ENCODE peak calls at places on chromosome 1, in four cellular contexts. J is HFFc6, B is left ventricle myocardium inferior, M is heart left ventricle. P is an unnamed sample.

GRCh38 chr1:193005785-193006184 is 53.4 kb downstream of the UCHL5 start:
- DNase-seq in J (no peak), M (no peak), B (no peak), P (no peak)

GRCh38 chr1:39640861-39641260 is 1.4 kb upstream of the HEYL start:
- DNase-seq in B (no peak), M (peak), J (no peak), P (no peak)

GRCh38 chr1:55064071-55064581 is 24.8 kb downstream of the PCSK9 start:
- DNase-seq in M (no peak), B (no peak), J (peak), P (no peak)

GRCh38 chr1:82586473-82586872 is 785.7 kb downstream of the ADGRL2 start:
- DNase-seq in B (peak), M (peak), J (no peak), P (no peak)

GRCh38 chr1:182568647-182569284 is 20.3 kb downstream of the RNASEL start:
- DNase-seq in B (no peak), J (no peak), M (no peak), P (no peak)

GRCh38 chr1:41751804-41752513 is 166.8 kb downstream of the HIVEP3 start:
- DNase-seq in B (no peak), M (no peak), J (peak), P (no peak)

GRCh38 chr1:31674626-31675025 is 29.2 kb downstream of the COL16A1 start:
- DNase-seq in J (peak), B (no peak), M (no peak), P (no peak)

GRCh38 chr1:30856260-30856790 is 52.2 kb downstream of the SDC3 start:
- DNase-seq in B (no peak), M (no peak), J (no peak), P (no peak)

GRCh38 chr1:173433927-173434326 is 43.2 kb upstream of the PRDX6 start:
- DNase-seq in M (no peak), B (no peak), J (no peak), P (no peak)

GRCh38 chr1:172431721-172432192 is 11.3 kb downstream of the C1orf105 start:
- DNase-seq in B (no peak), J (no peak), M (no peak), P (no peak)

GRCh38 chr1:79128726-79129125 is 122.2 kb upstream of the ADGRL4 start:
- DNase-seq in M (no peak), B (no peak), J (peak), P (no peak)

GRCh38 chr1:98292994-98293393 is 368.5 kb upstream of the SNX7 start:
- DNase-seq in J (no peak), B (no peak), M (no peak), P (no peak)

GRCh38 chr1:59089343-59089742 is 207.6 kb upstream of the FGGY start:
- DNase-seq in M (no peak), B (no peak), J (no peak), P (no peak)

GRCh38 chr1:97334454-97334853 is 586.4 kb downstream of the DPYD start:
- DNase-seq in J (peak), M (no peak), B (no peak), P (no peak)

GRCh38 chr1:106435269-106435668 is 621.2 kb upstream of the PRMT6 start:
- DNase-seq in B (no peak), M (no peak), J (no peak), P (no peak)

GRCh38 chr1:33500547-33500946 is 28.1 kb downstream of the ZSCAN20 start:
- DNase-seq in B (no peak), M (no peak), J (no peak), P (no peak)

GRCh38 chr1:43935711-43936427 is 2.3 kb downstream of the ARTN start:
- DNase-seq in M (no peak), J (no peak), B (no peak), P (no peak)

GRCh38 chr1:79519084-79519760 is 512.7 kb upstream of the ADGRL4 start:
- DNase-seq in M (no peak), B (no peak), J (no peak), P (no peak)

GRCh38 chr1:8431779-8432178 is 113.9 kb downstream of the SLC45A1 start:
- DNase-seq in M (no peak), J (no peak), B (no peak), P (no peak)

GRCh38 chr1:8430476-8430875 is 112.6 kb downstream of the SLC45A1 start:
- DNase-seq in M (no peak), B (no peak), J (no peak), P (no peak)

GRCh38 chr1:8429549-8430105 is 111.7 kb downstream of the SLC45A1 start:
- DNase-seq in M (no peak), J (no peak), B (no peak), P (no peak)

GRCh38 chr1:8428441-8428840 is 110.5 kb downstream of the SLC45A1 start:
- DNase-seq in J (no peak), B (no peak), M (no peak), P (no peak)

GRCh38 chr1:8431028-8431427 is 113.1 kb downstream of the SLC45A1 start:
- DNase-seq in B (no peak), J (no peak), M (no peak), P (no peak)
- TF ChIP-seq CTCF in B (peak), J (no peak), M (no peak), P (no peak)

GRCh38 chr1:202501281-202501680 is 152.8 kb downstream of the PPP1R12B start:
- DNase-seq in B (no peak), M (no peak), J (peak), P (no peak)
- TF ChIP-seq CTCF in B (peak), M (peak), J (peak), P (peak)

GRCh38 chr1:11478571-11479374 is at the start of gene DISP3:
- DNase-seq in J (peak), B (peak), M (peak), P (no peak)
- TF ChIP-seq CTCF in J (peak), B (peak), M (peak), P (peak)

GRCh38 chr1:228090613-228091081 is 8.1 kb downstream of the ARF1 start:
- DNase-seq in M (peak), B (no peak), J (no peak), P (peak)

GRCh38 chr1:228089520-228090380 is 7.2 kb downstream of the ARF1 start:
- DNase-seq in M (peak), J (no peak), B (peak), P (peak)

GRCh38 chr1:228085287-228085926 is 2.9 kb downstream of the ARF1 start:
- DNase-seq in M (peak), J (peak), B (peak), P (no peak)

GRCh38 chr1:228088586-228089498 is 6.3 kb downstream of the ARF1 start:
- DNase-seq in J (no peak), M (peak), B (peak), P (peak)

DNA sequence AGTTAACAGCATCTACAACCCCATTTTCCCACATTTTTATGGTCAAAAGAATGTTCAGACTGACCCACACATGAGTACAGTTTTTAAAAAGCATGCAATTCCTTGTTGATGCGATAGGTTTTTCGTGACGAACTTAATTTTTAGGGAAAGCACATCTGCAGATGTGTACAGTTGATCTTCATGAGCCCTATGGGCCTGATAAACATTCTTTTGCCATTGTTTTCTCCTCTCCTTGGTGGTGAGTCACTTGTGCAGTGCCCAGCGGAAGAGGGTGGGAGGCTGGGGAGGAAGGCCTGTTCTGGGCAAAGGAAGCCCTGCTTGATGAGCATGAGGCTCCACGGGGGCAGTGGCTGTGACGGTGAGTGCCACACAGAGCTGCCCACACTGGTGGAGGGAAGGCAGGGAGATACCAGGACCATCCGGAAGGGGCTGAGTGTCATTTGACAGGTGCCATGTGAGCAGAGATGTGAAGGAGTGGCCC is 5.3 kb downstream of the ARF1 start:
- DNase-seq in M (peak), B (peak), J (peak), P (no peak)
- TF ChIP-seq CTCF in M (no peak), B (no peak), J (peak), P (no peak)

DNA sequence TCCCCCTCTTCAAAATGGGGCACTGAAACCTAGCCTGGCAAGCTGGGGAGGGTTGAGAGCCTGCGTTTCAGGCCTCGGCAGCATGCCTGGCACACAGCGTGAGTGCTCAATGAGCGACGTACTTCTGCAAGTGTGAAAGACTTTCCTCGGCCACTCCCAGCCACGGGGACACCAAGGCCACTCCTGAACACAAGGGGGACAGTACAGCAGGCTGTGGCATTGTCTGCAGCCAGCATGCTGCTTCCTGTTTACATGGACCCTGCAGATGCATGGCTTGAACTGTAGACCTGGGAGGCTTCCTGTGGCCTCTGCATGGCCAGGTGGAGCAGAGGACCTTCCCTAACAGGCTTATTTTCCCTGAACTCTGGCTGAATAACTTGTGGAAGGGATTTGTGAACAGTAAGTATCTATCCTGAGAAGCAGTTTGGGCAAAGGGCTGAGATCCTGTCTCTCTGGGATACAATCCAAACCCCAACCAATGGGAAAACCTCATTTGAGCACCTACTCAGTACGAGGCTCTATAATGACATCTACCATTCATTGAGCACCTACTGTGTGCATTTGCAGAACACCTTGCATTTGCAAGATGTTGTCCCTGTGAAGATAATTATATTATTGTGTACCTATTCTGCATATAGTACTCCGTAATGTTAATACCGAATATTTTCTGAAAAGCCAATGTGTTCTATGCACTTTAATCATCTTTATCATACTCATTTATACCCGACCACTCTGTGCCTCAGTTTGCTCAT is 9.9 kb upstream of the HSPG2 start:
- DNase-seq in M (no peak), B (no peak), J (no peak), P (no peak)
- TF ChIP-seq CTCF in M (no peak), B (peak), J (no peak), P (no peak)

DNA sequence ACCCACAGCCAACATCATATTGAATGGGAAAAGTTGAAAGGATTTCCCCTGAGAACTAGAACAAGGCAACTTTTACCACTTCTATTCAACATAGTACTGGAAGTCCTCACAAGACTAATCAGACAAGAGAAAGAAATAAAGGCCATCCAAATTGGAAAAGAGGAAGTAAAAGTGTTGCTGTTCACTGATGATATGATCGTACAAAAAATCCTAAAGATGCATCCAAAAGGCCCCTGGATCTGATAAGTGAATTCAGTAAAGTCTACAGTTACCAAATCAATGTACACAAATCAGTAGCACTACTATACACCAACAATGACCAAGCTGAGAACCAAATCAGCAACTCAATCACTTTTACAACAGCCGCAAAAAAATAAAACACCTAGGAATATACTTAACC is 28.3 kb downstream of the RAB3GAP2 start:
- DNase-seq in M (no peak), J (no peak), B (no peak), P (no peak)
- TF ChIP-seq CTCF in M (no peak), J (no peak), B (no peak), P (no peak)

GRCh38 chr1:22340066-22340465 is 111.6 kb upstream of the ZBTB40 start:
- DNase-seq in M (no peak), J (no peak), B (no peak), P (no peak)

GRCh38 chr1:22343456-22344426 is 107.9 kb upstream of the ZBTB40 start:
- DNase-seq in J (no peak), M (no peak), B (no peak), P (no peak)

GRCh38 chr1:22342734-22343191 is 108.9 kb upstream of the ZBTB40 start:
- DNase-seq in J (no peak), M (no peak), B (no peak), P (no peak)

GRCh38 chr1:22340873-22341272 is 110.8 kb upstream of the ZBTB40 start:
- DNase-seq in J (no peak), M (no peak), B (no peak), P (no peak)

GRCh38 chr1:22341791-22342605 is 109.7 kb upstream of the ZBTB40 start:
- DNase-seq in J (peak), B (no peak), M (no peak), P (no peak)
- TF ChIP-seq CTCF in J (no peak), B (no peak), M (no peak), P (no peak)

GRCh38 chr1:247112479-247112781 is 8.3 kb upstream of the ZNF669 start:
- DNase-seq in B (no peak), M (no peak), J (no peak), P (no peak)

GRCh38 chr1:247113094-247113497 is 8.9 kb upstream of the ZNF669 start:
- DNase-seq in J (no peak), M (no peak), B (no peak), P (no peak)

GRCh38 chr1:247111636-247112478 is 7.7 kb upstream of the ZNF669 start:
- DNase-seq in M (peak), J (peak), B (peak), P (peak)

GRCh38 chr1:247110627-247111258 is 6.6 kb upstream of the ZNF669 start:
- DNase-seq in J (no peak), B (no peak), M (no peak), P (no peak)

GRCh38 chr1:247111259-247111635 is 7.1 kb upstream of the ZNF669 start:
- DNase-seq in B (no peak), J (no peak), M (no peak), P (no peak)
- TF ChIP-seq CTCF in B (no peak), J (no peak), M (no peak), P (no peak)